ENCODE peak calls at places on chromosomes 7 and 10, in ten cellular contexts. One of them, this sample, is unnamed.

GRCh38 chr7:158676171-158676840 is 28.3 kb downstream of the NCAPG2 start:
- DNase-seq in MM.1S: no peak
- DNase-seq in lung: no peak
- DNase-seq in mammary epithelial cell: peak
- DNase-seq in cardiac fibroblast: peak
- DNase-seq in ovary: no peak
- DNase-seq in GM06990: no peak
- DNase-seq in endothelial cell of umbilical vein: no peak
- DNase-seq in AG10803: peak
- DNase-seq in fibroblast of mammary gland: peak
- DNase-seq in this sample: no peak

GRCh38 chr7:47600199-47601118 is 18.5 kb upstream of the TNS3 start:
- DNase-seq in endothelial cell of umbilical vein: peak
- DNase-seq in AG10803: peak
- DNase-seq in lung: no peak
- DNase-seq in cardiac fibroblast: peak
- DNase-seq in MM.1S: peak
- DNase-seq in mammary epithelial cell: peak
- DNase-seq in GM06990: no peak
- DNase-seq in fibroblast of mammary gland: peak
- DNase-seq in ovary: no peak
- DNase-seq in this sample: no peak

GRCh38 chr10:30172663-30173062 is 113.3 kb upstream of the JCAD start:
- DNase-seq in cardiac fibroblast: no peak
- DNase-seq in mammary epithelial cell: no peak
- DNase-seq in lung: no peak
- DNase-seq in ovary: no peak
- DNase-seq in MM.1S: no peak
- DNase-seq in GM06990: no peak
- DNase-seq in fibroblast of mammary gland: peak
- DNase-seq in AG10803: peak
- DNase-seq in endothelial cell of umbilical vein: no peak
- DNase-seq in this sample: no peak

GRCh38 chr10:52729259-52730104 is 43.1 kb downstream of the MBL2 start:
- DNase-seq in endothelial cell of umbilical vein: peak
- DNase-seq in GM06990: no peak
- DNase-seq in lung: no peak
- DNase-seq in MM.1S: peak
- DNase-seq in ovary: no peak
- DNase-seq in mammary epithelial cell: peak
- DNase-seq in cardiac fibroblast: peak
- DNase-seq in AG10803: peak
- DNase-seq in fibroblast of mammary gland: peak
- DNase-seq in this sample: no peak

GRCh38 chr10:73898730-73899400 is 12.1 kb upstream of the PLAU start:
- DNase-seq in lung: no peak
- DNase-seq in endothelial cell of umbilical vein: no peak
- DNase-seq in mammary epithelial cell: no peak
- DNase-seq in ovary: no peak
- DNase-seq in fibroblast of mammary gland: peak
- DNase-seq in MM.1S: no peak
- DNase-seq in cardiac fibroblast: no peak
- DNase-seq in GM06990: no peak
- DNase-seq in AG10803: no peak
- DNase-seq in this sample: no peak

GRCh38 chr7:92634924-92635519 is 44.8 kb upstream of the FAM133B start:
- DNase-seq in endothelial cell of umbilical vein: peak
- DNase-seq in fibroblast of mammary gland: peak
- DNase-seq in cardiac fibroblast: peak
- DNase-seq in mammary epithelial cell: peak
- DNase-seq in ovary: no peak
- DNase-seq in lung: no peak
- DNase-seq in GM06990: peak
- DNase-seq in MM.1S: peak
- DNase-seq in AG10803: peak
- DNase-seq in this sample: no peak

GRCh38 chr10:85788570-85788969 is 578.0 kb downstream of the GRID1 start:
- DNase-seq in AG10803: no peak
- DNase-seq in GM06990: no peak
- DNase-seq in mammary epithelial cell: no peak
- DNase-seq in endothelial cell of umbilical vein: no peak
- DNase-seq in lung: no peak
- DNase-seq in fibroblast of mammary gland: no peak
- DNase-seq in MM.1S: no peak
- DNase-seq in cardiac fibroblast: no peak
- DNase-seq in ovary: no peak
- DNase-seq in this sample: no peak

GRCh38 chr7:82067628-82068264 is 297.9 kb upstream of the HGF start:
- DNase-seq in fibroblast of mammary gland: no peak
- DNase-seq in lung: no peak
- DNase-seq in MM.1S: no peak
- DNase-seq in ovary: no peak
- DNase-seq in endothelial cell of umbilical vein: no peak
- DNase-seq in GM06990: no peak
- DNase-seq in AG10803: no peak
- DNase-seq in mammary epithelial cell: no peak
- DNase-seq in cardiac fibroblast: no peak
- DNase-seq in this sample: peak

GRCh38 chr7:50276446-50276845 is 28.1 kb upstream of the IKZF1 start:
- DNase-seq in mammary epithelial cell: no peak
- DNase-seq in GM06990: no peak
- DNase-seq in AG10803: no peak
- DNase-seq in cardiac fibroblast: no peak
- DNase-seq in ovary: no peak
- DNase-seq in fibroblast of mammary gland: no peak
- DNase-seq in MM.1S: no peak
- DNase-seq in lung: no peak
- DNase-seq in endothelial cell of umbilical vein: no peak
- DNase-seq in this sample: no peak

GRCh38 chr10:33945051-33945450 is 610.6 kb upstream of the NRP1 start:
- DNase-seq in fibroblast of mammary gland: no peak
- DNase-seq in cardiac fibroblast: no peak
- DNase-seq in GM06990: no peak
- DNase-seq in ovary: no peak
- DNase-seq in AG10803: no peak
- DNase-seq in lung: no peak
- DNase-seq in MM.1S: no peak
- DNase-seq in mammary epithelial cell: no peak
- DNase-seq in endothelial cell of umbilical vein: no peak
- DNase-seq in this sample: no peak

GRCh38 chr7:111931016-111931517 is 275.1 kb downstream of the DOCK4 start:
- DNase-seq in AG10803: no peak
- DNase-seq in fibroblast of mammary gland: peak
- DNase-seq in mammary epithelial cell: peak
- DNase-seq in endothelial cell of umbilical vein: peak
- DNase-seq in GM06990: no peak
- DNase-seq in MM.1S: no peak
- DNase-seq in lung: no peak
- DNase-seq in cardiac fibroblast: peak
- DNase-seq in ovary: no peak
- DNase-seq in this sample: no peak

GRCh38 chr10:26860026-26860541 is 674 bp downstream of the ABI1 start:
- DNase-seq in ovary: peak
- DNase-seq in fibroblast of mammary gland: peak
- DNase-seq in endothelial cell of umbilical vein: peak
- DNase-seq in MM.1S: peak
- DNase-seq in cardiac fibroblast: peak
- DNase-seq in AG10803: peak
- DNase-seq in mammary epithelial cell: peak
- DNase-seq in GM06990: no peak
- DNase-seq in lung: peak
- DNase-seq in this sample: peak

GRCh38 chr10:86971146-86971991 is 3.1 kb downstream of the ADIRF start:
- DNase-seq in MM.1S: peak
- DNase-seq in ovary: peak
- DNase-seq in endothelial cell of umbilical vein: peak
- DNase-seq in cardiac fibroblast: peak
- DNase-seq in mammary epithelial cell: peak
- DNase-seq in GM06990: peak
- DNase-seq in lung: peak
- DNase-seq in AG10803: peak
- DNase-seq in fibroblast of mammary gland: peak
- DNase-seq in this sample: no peak

GRCh38 chr10:66586073-66586472 is 339.8 kb upstream of the LRRTM3 start:
- DNase-seq in AG10803: peak
- DNase-seq in lung: no peak
- DNase-seq in fibroblast of mammary gland: no peak
- DNase-seq in mammary epithelial cell: peak
- DNase-seq in ovary: no peak
- DNase-seq in MM.1S: peak
- DNase-seq in cardiac fibroblast: peak
- DNase-seq in GM06990: no peak
- DNase-seq in endothelial cell of umbilical vein: no peak
- DNase-seq in this sample: peak

GRCh38 chr10:102421645-102422585 is 1.3 kb downstream of the FBXL15 start:
- DNase-seq in mammary epithelial cell: peak
- DNase-seq in GM06990: no peak
- DNase-seq in MM.1S: peak
- DNase-seq in cardiac fibroblast: no peak
- DNase-seq in AG10803: no peak
- DNase-seq in ovary: peak
- DNase-seq in lung: peak
- DNase-seq in fibroblast of mammary gland: no peak
- DNase-seq in endothelial cell of umbilical vein: peak
- DNase-seq in this sample: no peak

GRCh38 chr7:139427029-139427420 is 56.4 kb downstream of the KLRG2 start:
- DNase-seq in MM.1S: no peak
- DNase-seq in AG10803: no peak
- DNase-seq in mammary epithelial cell: no peak
- DNase-seq in lung: no peak
- DNase-seq in GM06990: no peak
- DNase-seq in cardiac fibroblast: no peak
- DNase-seq in ovary: no peak
- DNase-seq in fibroblast of mammary gland: no peak
- DNase-seq in endothelial cell of umbilical vein: no peak
- DNase-seq in this sample: no peak
- H3K4me3 ChIP-seq in MM.1S: no peak
- H3K4me3 ChIP-seq in AG10803: no peak
- H3K4me3 ChIP-seq in mammary epithelial cell: no peak
- H3K4me3 ChIP-seq in lung: no peak
- H3K4me3 ChIP-seq in GM06990: no peak
- H3K4me3 ChIP-seq in cardiac fibroblast: no peak
- H3K4me3 ChIP-seq in ovary: no peak
- H3K4me3 ChIP-seq in fibroblast of mammary gland: no peak
- H3K4me3 ChIP-seq in endothelial cell of umbilical vein: no peak
- H3K4me3 ChIP-seq in this sample: no peak

DNA sequence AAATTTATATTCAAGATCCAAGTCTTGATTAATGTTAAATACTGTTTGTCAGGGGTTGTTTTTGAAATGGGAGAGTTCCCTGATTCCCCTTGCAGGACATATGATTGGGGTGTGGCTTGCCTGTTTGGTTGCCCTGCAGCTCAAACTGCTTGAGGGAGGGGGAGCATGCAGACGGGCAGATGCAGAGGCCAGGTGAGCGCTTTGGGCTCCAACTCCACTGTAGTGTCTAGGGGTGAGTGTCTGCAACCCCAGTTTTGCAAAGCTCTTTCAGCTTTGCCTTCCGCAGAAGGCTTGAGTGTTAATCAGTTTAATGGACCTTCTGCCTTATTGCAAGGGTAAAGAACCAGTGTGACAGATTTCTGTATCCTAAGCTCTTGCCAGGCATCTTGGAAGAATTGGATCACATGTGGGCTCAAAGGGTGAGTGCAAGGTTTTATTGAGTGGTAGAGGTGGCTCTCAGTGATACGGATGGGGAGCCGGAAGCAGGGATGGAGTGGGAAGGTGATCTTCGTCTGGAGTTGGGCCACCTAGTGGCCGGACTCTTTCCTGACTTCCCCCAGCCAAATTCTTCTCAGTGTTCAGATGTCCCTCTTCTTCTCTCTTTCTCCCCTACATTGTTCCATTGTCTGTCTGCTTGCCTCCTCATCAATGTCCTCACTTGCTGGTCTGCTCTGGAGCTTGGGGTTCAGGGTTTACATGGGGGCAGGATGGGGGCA is 479.7 kb downstream of the ATRNL1 start:
- DNase-seq in AG10803: no peak
- DNase-seq in ovary: no peak
- DNase-seq in cardiac fibroblast: no peak
- DNase-seq in endothelial cell of umbilical vein: no peak
- DNase-seq in GM06990: no peak
- DNase-seq in lung: no peak
- DNase-seq in fibroblast of mammary gland: no peak
- DNase-seq in mammary epithelial cell: peak
- DNase-seq in MM.1S: no peak
- DNase-seq in this sample: peak
- TF ChIP-seq CTCF in AG10803: no peak
- TF ChIP-seq CTCF in ovary: no peak
- TF ChIP-seq CTCF in cardiac fibroblast: no peak
- TF ChIP-seq CTCF in endothelial cell of umbilical vein: peak
- TF ChIP-seq CTCF in GM06990: peak
- TF ChIP-seq CTCF in lung: no peak
- TF ChIP-seq CTCF in fibroblast of mammary gland: peak
- TF ChIP-seq CTCF in mammary epithelial cell: peak
- TF ChIP-seq CTCF in MM.1S: peak
- TF ChIP-seq CTCF in this sample: peak

GRCh38 chr7:134028853-134029252 is 98.3 kb upstream of the LRGUK start:
- DNase-seq in cardiac fibroblast: no peak
- DNase-seq in GM06990: no peak
- DNase-seq in lung: no peak
- DNase-seq in ovary: no peak
- DNase-seq in endothelial cell of umbilical vein: no peak
- DNase-seq in AG10803: no peak
- DNase-seq in MM.1S: no peak
- DNase-seq in fibroblast of mammary gland: no peak
- DNase-seq in mammary epithelial cell: no peak
- DNase-seq in this sample: no peak
- H3K4me3 ChIP-seq in cardiac fibroblast: no peak
- H3K4me3 ChIP-seq in GM06990: no peak
- H3K4me3 ChIP-seq in lung: no peak
- H3K4me3 ChIP-seq in ovary: no peak
- H3K4me3 ChIP-seq in endothelial cell of umbilical vein: no peak
- H3K4me3 ChIP-seq in AG10803: no peak
- H3K4me3 ChIP-seq in MM.1S: no peak
- H3K4me3 ChIP-seq in fibroblast of mammary gland: no peak
- H3K4me3 ChIP-seq in mammary epithelial cell: no peak
- H3K4me3 ChIP-seq in this sample: no peak

DNA sequence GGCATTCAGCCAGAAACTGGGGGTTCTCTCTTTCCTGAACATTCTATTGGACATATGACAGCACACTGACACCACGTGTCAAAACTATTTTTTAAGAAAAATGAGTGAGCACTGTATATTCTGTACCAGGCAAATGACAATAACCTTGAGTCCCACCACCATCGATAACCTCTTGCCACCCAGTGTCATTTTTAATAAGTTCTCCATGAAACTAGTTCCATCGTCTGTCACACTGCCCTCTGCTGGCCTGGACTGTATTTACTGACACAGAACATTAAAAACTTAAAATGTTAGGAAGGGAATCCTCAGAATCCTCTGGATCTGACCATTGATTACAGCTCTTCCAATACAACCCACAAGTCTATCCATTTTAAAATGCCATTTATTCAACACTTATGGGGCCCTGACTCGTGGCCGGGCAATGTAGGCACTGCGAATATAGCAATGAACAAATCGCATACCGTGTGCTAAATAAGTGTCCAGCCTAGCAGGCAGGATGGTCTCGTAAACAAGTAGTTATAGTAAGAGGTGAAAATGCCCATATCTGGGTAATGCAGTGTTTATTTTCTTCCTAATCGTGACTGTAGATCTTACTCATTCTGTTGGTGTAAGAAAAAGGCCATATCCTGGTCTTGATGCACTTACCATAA is 35.9 kb upstream of the CACNB2 start:
- DNase-seq in ovary: peak
- DNase-seq in endothelial cell of umbilical vein: peak
- DNase-seq in lung: peak
- DNase-seq in cardiac fibroblast: peak
- DNase-seq in fibroblast of mammary gland: peak
- DNase-seq in mammary epithelial cell: peak
- DNase-seq in AG10803: peak
- DNase-seq in GM06990: peak
- DNase-seq in MM.1S: peak
- DNase-seq in this sample: peak
- TF ChIP-seq CTCF in ovary: no peak
- TF ChIP-seq CTCF in endothelial cell of umbilical vein: peak
- TF ChIP-seq CTCF in lung: no peak
- TF ChIP-seq CTCF in cardiac fibroblast: peak
- TF ChIP-seq CTCF in fibroblast of mammary gland: peak
- TF ChIP-seq CTCF in mammary epithelial cell: peak
- TF ChIP-seq CTCF in AG10803: peak
- TF ChIP-seq CTCF in GM06990: peak
- TF ChIP-seq CTCF in MM.1S: peak
- TF ChIP-seq CTCF in this sample: peak